ENCODE peak calls at places on chromosomes 5 and 9, in five cellular contexts. One of them, this sample, is unnamed.

GRCh38 chr5:56339732-56340131 is 106.6 kb upstream of the ANKRD55 start:
- DNase-seq in NB4: no peak
- DNase-seq in nephron progenitor cell: no peak
- DNase-seq in breast epithelium: no peak
- DNase-seq in adrenal gland: no peak
- DNase-seq in this sample: no peak

GRCh38 chr9:136685792-136686533 is 1.3 kb downstream of the AGPAT2 start:
- DNase-seq in adrenal gland: no peak
- DNase-seq in nephron progenitor cell: peak
- DNase-seq in NB4: peak
- DNase-seq in breast epithelium: no peak
- DNase-seq in this sample: no peak

GRCh38 chr9:26882154-26882553 is 10.4 kb downstream of the CAAP1 start:
- DNase-seq in nephron progenitor cell: no peak
- DNase-seq in NB4: no peak
- DNase-seq in breast epithelium: no peak
- DNase-seq in adrenal gland: no peak
- DNase-seq in this sample: no peak

GRCh38 chr5:50606179-50606578 is 60.3 kb upstream of the PARP8 start:
- DNase-seq in NB4: no peak
- DNase-seq in adrenal gland: no peak
- DNase-seq in breast epithelium: no peak
- DNase-seq in nephron progenitor cell: no peak
- DNase-seq in this sample: no peak

GRCh38 chr9:127109212-127109711 is 13.2 kb downstream of the ANGPTL2 start:
- DNase-seq in nephron progenitor cell: no peak
- DNase-seq in adrenal gland: no peak
- DNase-seq in NB4: no peak
- DNase-seq in breast epithelium: no peak
- DNase-seq in this sample: no peak

GRCh38 chr5:174097486-174098185 is 52.1 kb downstream of the NSG2 start:
- DNase-seq in NB4: no peak
- DNase-seq in breast epithelium: no peak
- DNase-seq in nephron progenitor cell: no peak
- DNase-seq in adrenal gland: no peak
- DNase-seq in this sample: no peak

GRCh38 chr9:6576930-6577329 is 68.6 kb downstream of the GLDC start:
- DNase-seq in NB4: no peak
- DNase-seq in breast epithelium: no peak
- DNase-seq in nephron progenitor cell: no peak
- DNase-seq in adrenal gland: no peak
- DNase-seq in this sample: no peak

GRCh38 chr5:57696005-57696755 is 213.6 kb upstream of the ACTBL2 start:
- DNase-seq in adrenal gland: no peak
- DNase-seq in nephron progenitor cell: no peak
- DNase-seq in breast epithelium: no peak
- DNase-seq in NB4: no peak
- DNase-seq in this sample: no peak

GRCh38 chr5:79032031-79032711 is 37.3 kb downstream of the DMGDH start:
- DNase-seq in breast epithelium: no peak
- DNase-seq in nephron progenitor cell: no peak
- DNase-seq in adrenal gland: no peak
- DNase-seq in NB4: no peak
- DNase-seq in this sample: no peak

GRCh38 chr5:77645158-77645994 is 6.9 kb upstream of the OTP start:
- DNase-seq in nephron progenitor cell: peak
- DNase-seq in NB4: peak
- DNase-seq in breast epithelium: no peak
- DNase-seq in adrenal gland: peak
- DNase-seq in this sample: no peak

GRCh38 chr9:69027355-69028097 is 8.0 kb upstream of the FXN start:
- DNase-seq in nephron progenitor cell: peak
- DNase-seq in adrenal gland: peak
- DNase-seq in NB4: peak
- DNase-seq in breast epithelium: no peak
- DNase-seq in this sample: peak

GRCh38 chr5:1054018-1054798 is 45.6 kb downstream of the NKD2 start:
- DNase-seq in adrenal gland: no peak
- DNase-seq in nephron progenitor cell: no peak
- DNase-seq in breast epithelium: no peak
- DNase-seq in NB4: no peak
- DNase-seq in this sample: no peak

GRCh38 chr9:36218411-36218901 is 27.7 kb downstream of the CLTA start:
- DNase-seq in adrenal gland: no peak
- DNase-seq in breast epithelium: peak
- DNase-seq in NB4: no peak
- DNase-seq in nephron progenitor cell: no peak
- DNase-seq in this sample: no peak

GRCh38 chr5:40962207-40962955 is 53.1 kb downstream of the C7 start:
- DNase-seq in adrenal gland: no peak
- DNase-seq in nephron progenitor cell: no peak
- DNase-seq in NB4: no peak
- DNase-seq in breast epithelium: no peak
- DNase-seq in this sample: no peak
- TF ChIP-seq CTCF in adrenal gland: no peak
- TF ChIP-seq CTCF in nephron progenitor cell: no peak
- TF ChIP-seq CTCF in NB4: no peak
- TF ChIP-seq CTCF in breast epithelium: no peak
- TF ChIP-seq CTCF in this sample: no peak

DNA sequence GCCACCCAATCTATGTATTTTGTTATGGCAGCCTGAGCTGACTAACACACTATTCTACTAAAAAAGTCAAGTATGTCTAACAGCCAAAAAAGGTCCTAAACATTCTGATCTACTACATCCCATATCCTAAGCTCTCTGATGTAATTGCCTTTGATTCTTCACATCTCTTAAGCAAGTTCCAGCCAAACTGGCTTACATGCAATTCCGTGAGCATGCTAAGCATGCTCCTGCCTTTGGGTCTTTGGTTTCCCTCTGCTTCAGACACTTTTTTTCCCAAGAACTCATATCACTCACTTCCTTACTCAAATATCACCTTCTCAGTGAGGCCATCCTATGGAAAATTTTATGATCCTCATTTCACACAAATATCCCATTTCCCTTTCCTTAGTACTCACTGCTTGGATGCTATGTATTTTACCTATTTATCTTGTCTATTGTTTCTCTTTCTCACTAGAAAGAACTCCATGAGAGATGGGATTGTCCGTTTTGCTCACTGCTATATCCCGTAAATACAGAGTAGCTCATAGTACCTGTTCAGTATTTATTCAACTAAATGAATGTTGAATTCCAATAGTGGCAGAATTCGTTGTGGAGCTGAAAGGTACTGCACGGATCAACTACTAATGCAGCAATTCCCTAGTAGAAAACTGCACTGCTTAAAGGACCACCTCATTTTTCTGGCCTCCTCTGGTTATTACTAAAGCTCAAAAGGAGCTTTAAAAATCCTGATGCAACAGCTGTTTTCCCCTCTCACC is 2.3 kb upstream of the SLC12A2 start:
- DNase-seq in nephron progenitor cell: no peak
- DNase-seq in NB4: no peak
- DNase-seq in breast epithelium: no peak
- DNase-seq in adrenal gland: no peak
- DNase-seq in this sample: no peak
- TF ChIP-seq CTCF in nephron progenitor cell: no peak
- TF ChIP-seq CTCF in NB4: no peak
- TF ChIP-seq CTCF in breast epithelium: no peak
- TF ChIP-seq CTCF in adrenal gland: peak
- TF ChIP-seq CTCF in this sample: no peak

DNA sequence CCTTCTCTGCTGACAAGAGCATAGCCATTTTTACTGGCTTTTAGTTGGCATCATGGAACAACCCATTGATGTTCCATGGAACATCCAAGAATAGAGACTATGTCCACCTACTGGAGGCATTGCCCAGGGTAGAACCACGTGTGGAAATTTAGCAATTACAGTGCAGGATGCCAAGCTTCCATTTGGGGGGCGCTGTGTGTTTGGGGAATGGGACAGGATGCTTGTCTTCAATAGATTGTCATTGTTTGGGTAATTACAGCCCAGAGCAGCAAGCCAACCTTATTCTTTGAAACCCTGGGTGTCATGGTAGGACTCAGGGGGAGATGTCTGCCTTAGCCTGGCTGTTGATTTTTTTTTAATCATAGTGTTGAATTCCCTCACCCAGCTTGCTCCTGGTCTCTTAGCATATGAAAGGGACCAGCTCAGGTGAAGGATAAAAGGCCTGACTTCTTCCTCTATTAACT is 171.1 kb downstream of the DOCK2 start:
- DNase-seq in adrenal gland: no peak
- DNase-seq in nephron progenitor cell: no peak
- DNase-seq in NB4: peak
- DNase-seq in breast epithelium: no peak
- DNase-seq in this sample: no peak
- TF ChIP-seq CTCF in adrenal gland: no peak
- TF ChIP-seq CTCF in nephron progenitor cell: no peak
- TF ChIP-seq CTCF in NB4: no peak
- TF ChIP-seq CTCF in breast epithelium: no peak
- TF ChIP-seq CTCF in this sample: no peak

GRCh38 chr5:140857987-140858240 is 2.2 kb downstream of the PCDHA10 start:
- DNase-seq in NB4: no peak
- DNase-seq in breast epithelium: no peak
- DNase-seq in nephron progenitor cell: no peak
- DNase-seq in adrenal gland: no peak
- DNase-seq in this sample: no peak

GRCh38 chr5:140857177-140857986 is 1.7 kb downstream of the PCDHA10 start:
- DNase-seq in adrenal gland: no peak
- DNase-seq in nephron progenitor cell: no peak
- DNase-seq in breast epithelium: no peak
- DNase-seq in NB4: no peak
- DNase-seq in this sample: no peak

GRCh38 chr5:140855772-140856674 is at the start of gene PCDHA10:
- DNase-seq in NB4: peak
- DNase-seq in breast epithelium: no peak
- DNase-seq in adrenal gland: no peak
- DNase-seq in nephron progenitor cell: no peak
- DNase-seq in this sample: no peak
- TF ChIP-seq CTCF in NB4: peak
- TF ChIP-seq CTCF in breast epithelium: no peak
- TF ChIP-seq CTCF in adrenal gland: no peak
- TF ChIP-seq CTCF in nephron progenitor cell: peak
- TF ChIP-seq CTCF in this sample: no peak

This sample was measured in HFF-Myc.